ENCODE peak calls at places on chromosomes 1 and 21, in eight cellular contexts. D is cardiac muscle cell, K is GM10248, F is progenitor cell of endocrine pancreas, V is PC-3, G is MCF 10A, Q is coronary artery, X is psoas muscle. N is an unnamed sample.

GRCh38 chr21:14620152-14620551 is 74.0 kb upstream of the SAMSN1 start:
- DNase-seq in D (no peak), Q (no peak), F (no peak), V (no peak), X (no peak), G (no peak), K (no peak), N (no peak)

GRCh38 chr1:198867182-198867581 is 228.3 kb downstream of the PTPRC start:
- DNase-seq in D (no peak), X (no peak), G (no peak), F (no peak), Q (no peak), V (no peak), K (no peak), N (no peak)

GRCh38 chr1:34262454-34262853 is 85.7 kb downstream of the C1orf94 start:
- DNase-seq in V (no peak), D (no peak), K (no peak), G (no peak), Q (no peak), X (no peak), F (no peak), N (no peak)

GRCh38 chr1:26028490-26028980 is 7.0 kb downstream of the EXTL1 start:
- DNase-seq in G (no peak), Q (no peak), K (no peak), V (no peak), F (no peak), D (no peak), X (no peak), N (no peak)

GRCh38 chr1:99768525-99769382 is 2.3 kb upstream of the FRRS1 start:
- DNase-seq in Q (no peak), D (peak), G (no peak), X (no peak), F (no peak), V (no peak), K (no peak), N (no peak)

GRCh38 chr21:15740383-15740782 is 10.6 kb downstream of the USP25 start:
- DNase-seq in G (no peak), X (no peak), V (no peak), K (no peak), D (no peak), F (no peak), Q (no peak), N (no peak)

GRCh38 chr1:33970148-33970825 is 106.4 kb downstream of the HMGB4 start:
- DNase-seq in Q (no peak), F (no peak), V (no peak), D (no peak), G (no peak), K (no peak), X (no peak), N (no peak)

GRCh38 chr1:53087332-53088285 is 25.6 kb downstream of the PODN start:
- DNase-seq in Q (no peak), G (no peak), F (no peak), X (no peak), V (no peak), D (no peak), K (no peak), N (no peak)

GRCh38 chr1:154998818-154999650 is 3.6 kb upstream of the ZBTB7B start:
- DNase-seq in G (peak), X (peak), K (peak), D (peak), F (peak), V (peak), Q (peak), N (no peak)

GRCh38 chr1:29425656-29426055 is 189.3 kb downstream of the PTPRU start:
- DNase-seq in Q (no peak), X (no peak), D (no peak), V (no peak), F (no peak), K (no peak), G (no peak), N (no peak)

GRCh38 chr21:43280949-43281633 is 112.3 kb downstream of the CRYAA start:
- DNase-seq in Q (no peak), D (no peak), K (no peak), G (no peak), V (no peak), F (no peak), X (no peak), N (no peak)

GRCh38 chr1:44296794-44297193 is 58.3 kb downstream of the ERI3 start:
- DNase-seq in K (no peak), F (no peak), X (no peak), G (no peak), Q (no peak), D (no peak), V (no peak), N (no peak)

GRCh38 chr21:45522986-45523385 is 19.3 kb downstream of the SLC19A1 start:
- DNase-seq in K (no peak), F (no peak), D (no peak), Q (no peak), X (peak), G (no peak), V (no peak), N (no peak)

GRCh38 chr1:110673197-110673701 is 1.5 kb downstream of the KCNA3 start:
- DNase-seq in Q (no peak), F (no peak), G (no peak), V (no peak), D (no peak), X (peak), K (no peak), N (no peak)

GRCh38 chr21:15999741-16000140 is 270.0 kb downstream of the USP25 start:
- DNase-seq in X (no peak), K (no peak), D (no peak), Q (no peak), G (no peak), F (no peak), V (no peak), N (no peak)

GRCh38 chr1:202861420-202862121 is 27.4 kb downstream of the RABIF start:
- DNase-seq in X (peak), Q (peak), G (peak), F (peak), D (peak), K (peak), V (peak), N (peak)

GRCh38 chr1:202862672-202863560 is 26.0 kb downstream of the RABIF start:
- DNase-seq in Q (no peak), X (no peak), D (no peak), G (no peak), F (no peak), K (no peak), V (no peak), N (no peak)

GRCh38 chr1:202858789-202859414 is 30.0 kb downstream of the RABIF start:
- DNase-seq in Q (no peak), G (no peak), V (no peak), X (peak), F (no peak), D (peak), K (no peak), N (no peak)

GRCh38 chr1:202858306-202858705 is 30.6 kb downstream of the RABIF start:
- DNase-seq in G (no peak), K (no peak), F (no peak), D (peak), Q (no peak), V (no peak), X (peak), N (no peak)

DNA sequence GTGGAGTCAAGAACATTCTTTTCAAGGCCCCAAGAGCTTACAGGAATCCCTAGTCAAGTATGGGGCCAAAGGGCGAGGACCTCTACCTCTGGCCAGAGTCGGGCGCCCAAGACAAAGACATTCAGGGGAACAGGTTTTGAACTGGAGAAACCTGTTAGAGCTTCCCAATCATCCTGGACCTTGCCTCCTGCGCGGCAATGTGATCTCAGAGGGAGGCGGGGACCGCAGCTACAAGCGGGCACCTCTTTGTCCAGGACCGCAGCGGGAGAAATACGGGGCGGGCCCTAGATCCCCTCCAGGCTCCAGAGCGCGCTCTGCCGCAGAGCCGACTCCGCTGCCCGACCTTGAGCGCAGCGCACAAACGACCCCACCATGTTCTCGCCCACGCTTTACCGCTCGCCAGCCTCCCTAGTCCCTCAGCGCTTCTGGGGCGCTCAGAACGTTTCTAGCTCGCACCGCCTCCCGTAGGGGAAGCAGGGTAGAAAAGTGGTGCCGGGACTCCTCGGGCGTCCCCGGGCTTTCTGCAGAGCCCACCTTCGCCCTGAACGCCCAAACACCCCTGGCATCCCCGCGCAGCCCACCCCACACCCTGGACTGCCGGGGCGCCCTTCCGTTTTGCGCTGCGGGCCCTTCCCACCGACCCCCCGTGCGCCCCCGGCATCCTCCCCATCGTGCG is 28.1 kb downstream of the RABIF start:
- DNase-seq in D (peak), F (peak), K (peak), G (peak), X (peak), V (peak), Q (no peak), N (no peak)
- TF ChIP-seq CTCF in D (no peak), F (no peak), K (no peak), G (no peak), X (no peak), V (no peak), Q (no peak), N (no peak)

GRCh38 chr1:167127661-167128060 is 33.8 kb downstream of the STYXL2 start:
- DNase-seq in G (no peak), Q (no peak), K (no peak), V (no peak), D (no peak), X (no peak), F (no peak), N (no peak)

GRCh38 chr1:167126317-167126716 is 32.4 kb downstream of the STYXL2 start:
- DNase-seq in D (no peak), V (no peak), K (no peak), Q (no peak), G (no peak), X (no peak), F (no peak), N (no peak)

GRCh38 chr1:167127236-167127635 is 33.4 kb downstream of the STYXL2 start:
- DNase-seq in Q (no peak), D (no peak), G (no peak), V (no peak), F (no peak), X (no peak), K (no peak), N (no peak)

GRCh38 chr1:167126811-167127210 is 32.9 kb downstream of the STYXL2 start:
- DNase-seq in D (no peak), Q (no peak), F (no peak), V (no peak), K (no peak), X (peak), G (no peak), N (no peak)

GRCh38 chr1:167128261-167129227 is 34.7 kb downstream of the STYXL2 start:
- DNase-seq in Q (no peak), K (no peak), X (no peak), G (peak), D (no peak), V (peak), F (no peak), N (no peak)
- TF ChIP-seq CTCF in Q (no peak), K (peak), X (no peak), G (peak), D (no peak), V (peak), F (no peak), N (no peak)

GRCh38 chr1:59554752-59555151 is 257.9 kb downstream of the FGGY start:
- DNase-seq in G (no peak), K (no peak), V (no peak), F (no peak), D (no peak), Q (no peak), X (no peak), N (no peak)
- TF ChIP-seq CTCF in G (no peak), K (no peak), V (no peak), F (no peak), D (no peak), Q (no peak), X (no peak), N (no peak)

DNA sequence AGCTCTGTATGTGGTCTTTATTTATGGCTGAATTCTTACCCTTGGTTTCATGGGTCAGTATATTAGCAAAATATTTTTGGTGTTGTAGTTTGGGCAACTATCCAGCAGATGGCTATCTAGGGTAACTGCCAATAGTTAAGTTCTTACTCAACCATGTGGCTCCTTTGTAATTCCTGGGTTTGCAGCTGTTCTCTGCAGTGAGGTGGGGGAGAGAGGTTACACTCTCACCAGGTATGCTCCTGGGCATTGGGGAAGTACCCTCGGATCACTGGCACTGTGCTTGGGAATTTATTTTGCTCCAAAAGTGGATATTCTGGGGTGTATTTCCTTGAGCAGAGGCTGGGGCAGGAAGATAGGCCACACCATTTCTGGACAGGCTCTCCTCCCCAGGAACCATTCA is 436.7 kb upstream of the TMPRSS15 start:
- DNase-seq in V (peak), D (no peak), X (no peak), G (peak), F (no peak), K (no peak), Q (no peak), N (no peak)
- TF ChIP-seq CTCF in V (peak), D (no peak), X (no peak), G (peak), F (peak), K (no peak), Q (no peak), N (no peak)

GRCh38 chr1:91400133-91400725 is 4.4 kb downstream of the HFM1 start:
- DNase-seq in G (peak), Q (no peak), V (no peak), X (no peak), D (peak), F (no peak), K (no peak), N (no peak)
- TF ChIP-seq CTCF in G (no peak), Q (no peak), V (no peak), X (no peak), D (no peak), F (no peak), K (no peak), N (no peak)

DNA sequence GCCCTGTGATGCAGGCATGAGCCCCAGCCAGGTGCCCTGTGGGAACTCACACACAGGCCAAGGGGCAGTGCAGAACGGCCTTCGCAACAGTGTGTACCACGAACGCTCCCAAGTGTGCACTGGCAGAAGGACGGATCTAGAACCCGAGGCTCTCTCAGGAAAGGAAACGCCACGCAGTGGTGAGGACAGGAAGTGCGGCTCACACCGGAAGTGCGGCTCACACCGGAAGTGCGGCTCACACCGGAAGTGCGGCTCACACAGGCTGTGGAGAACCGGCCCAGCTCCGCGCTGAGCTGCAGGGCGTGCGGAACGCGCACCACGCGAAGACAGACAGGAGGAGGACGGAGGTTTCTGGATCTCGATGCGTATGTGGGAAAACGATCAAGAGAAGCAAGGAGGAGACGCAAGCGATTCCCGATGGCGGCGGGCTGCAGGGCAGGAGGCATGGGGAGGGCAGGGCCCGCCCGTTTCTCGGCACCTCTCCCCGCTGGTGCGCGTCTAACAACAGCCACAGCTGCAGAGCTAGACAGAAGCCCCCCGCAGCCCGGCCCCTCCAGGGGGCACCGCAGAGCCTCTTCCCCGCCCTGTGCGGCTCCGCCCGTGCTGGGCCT is 35.9 kb upstream of the TMEM52 start:
- DNase-seq in D (no peak), V (no peak), X (no peak), Q (no peak), K (no peak), G (peak), F (no peak), N (no peak)
- TF ChIP-seq CTCF in D (peak), V (peak), X (no peak), Q (no peak), K (no peak), G (no peak), F (peak), N (no peak)

GRCh38 chr1:116559304-116559761 is 11.5 kb downstream of the CD58 start:
- DNase-seq in D (no peak), X (no peak), Q (no peak), V (no peak), K (no peak), F (no peak), G (no peak), N (no peak)

GRCh38 chr1:116554924-116555323 is 15.9 kb downstream of the CD58 start:
- DNase-seq in G (no peak), X (no peak), K (no peak), F (no peak), D (no peak), Q (no peak), V (no peak), N (no peak)

GRCh38 chr1:116557323-116557878 is 13.4 kb downstream of the CD58 start:
- DNase-seq in V (no peak), X (no peak), D (no peak), G (no peak), F (no peak), K (no peak), Q (no peak), N (no peak)

GRCh38 chr1:116558140-116558549 is 12.7 kb downstream of the CD58 start:
- DNase-seq in V (no peak), G (no peak), X (no peak), K (no peak), F (no peak), D (no peak), Q (no peak), N (no peak)

DNA sequence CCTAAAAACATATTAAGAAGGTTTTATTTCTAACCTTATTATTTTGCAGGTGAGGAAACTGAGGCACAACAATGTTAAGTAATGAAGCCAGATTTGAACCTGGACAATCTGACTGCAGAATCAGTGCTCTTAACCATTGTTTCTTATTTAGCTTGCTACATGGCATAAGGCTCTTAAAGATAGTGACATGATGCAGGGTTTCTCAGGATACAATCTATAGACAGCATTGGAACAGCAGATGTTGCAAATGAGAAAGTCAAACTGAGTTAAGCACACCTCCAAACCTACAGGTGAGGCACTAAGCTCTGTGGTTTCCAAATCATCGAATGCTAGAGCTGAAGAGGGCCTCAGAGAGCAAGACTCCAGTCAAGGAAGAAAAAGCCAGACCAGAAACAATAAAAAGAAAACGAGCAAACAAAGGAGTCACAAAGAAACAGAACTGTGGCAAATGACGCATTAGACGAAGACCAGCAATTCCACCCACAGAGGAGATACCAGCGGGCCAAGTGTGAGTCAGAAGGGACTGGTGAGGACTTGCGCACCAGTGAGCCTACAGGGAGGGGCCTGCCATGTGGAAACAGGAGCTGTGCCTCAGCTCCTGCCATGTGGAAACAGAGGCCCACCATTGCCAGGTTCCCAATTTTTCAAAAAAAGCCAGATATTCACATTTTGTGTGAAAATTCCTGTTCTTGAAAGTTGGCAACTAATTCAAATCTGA is 14.4 kb downstream of the CD58 start:
- DNase-seq in F (no peak), X (no peak), D (peak), V (peak), Q (peak), K (no peak), G (peak), N (no peak)
- TF ChIP-seq CTCF in F (no peak), X (no peak), D (no peak), V (peak), Q (no peak), K (peak), G (no peak), N (no peak)

DNA sequence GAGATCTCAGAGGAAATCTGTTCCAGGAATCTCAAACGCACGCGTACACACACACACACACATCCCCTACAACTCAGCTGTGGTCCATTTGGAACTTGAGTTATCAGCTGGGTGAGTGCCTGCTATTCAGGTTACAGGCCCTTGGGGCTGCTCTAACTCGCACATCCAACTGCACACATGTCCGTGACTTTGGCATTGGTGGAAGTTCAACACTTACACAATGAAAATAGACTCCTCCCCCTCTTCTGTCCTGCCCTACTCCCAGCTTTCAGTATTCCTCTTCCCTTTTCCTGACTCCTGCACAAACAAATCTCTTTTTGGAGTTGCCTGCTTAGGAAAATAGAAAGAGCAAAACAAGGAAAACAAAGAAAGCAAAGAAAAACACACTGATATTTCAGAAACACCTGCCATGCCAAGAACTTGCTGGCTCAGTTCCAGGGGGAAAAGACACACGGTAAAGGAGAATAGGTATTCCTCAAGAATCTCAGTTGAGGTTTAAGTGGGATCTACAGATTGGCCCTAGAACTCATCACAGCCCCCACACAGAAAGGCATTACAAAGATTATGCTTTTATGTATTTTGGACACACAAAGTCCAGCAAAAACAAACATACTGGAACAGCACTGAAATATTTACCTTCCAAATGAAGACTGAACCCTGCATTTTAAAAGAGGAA is 140.8 kb downstream of the TGFBR3 start:
- DNase-seq in G (peak), D (peak), K (no peak), F (no peak), Q (no peak), V (no peak), X (peak), N (peak)
- TF ChIP-seq CTCF in G (no peak), D (peak), K (no peak), F (no peak), Q (no peak), V (no peak), X (peak), N (peak)

GRCh38 chr21:41045534-41046268 is 122.3 kb upstream of the BACE2 start:
- DNase-seq in V (peak), F (peak), D (no peak), G (peak), X (no peak), K (no peak), Q (no peak), N (no peak)
- TF ChIP-seq CTCF in V (peak), F (peak), D (no peak), G (peak), X (no peak), K (no peak), Q (no peak), N (no peak)

N was measured in AG09319.